ENCODE peak calls at places on chromosome 1, in nine cellular contexts. One of them, this sample, is unnamed.

GRCh38 chr1:22790232-22791008 is 79.8 kb downstream of the EPHB2 start:
- DNase-seq in H1: no peak
- DNase-seq in CD8-positive, alpha-beta T cell: no peak
- DNase-seq in epithelial cell of esophagus: peak
- DNase-seq in cardiac muscle cell: no peak
- DNase-seq in neural progenitor cell: no peak
- DNase-seq in NB4: no peak
- DNase-seq in mammary epithelial cell: no peak
- DNase-seq in esophagus squamous epithelium: no peak
- DNase-seq in this sample: no peak

GRCh38 chr1:206890690-206891089 is 6.6 kb upstream of the IL24 start:
- DNase-seq in H1: no peak
- DNase-seq in CD8-positive, alpha-beta T cell: no peak
- DNase-seq in epithelial cell of esophagus: peak
- DNase-seq in cardiac muscle cell: peak
- DNase-seq in neural progenitor cell: no peak
- DNase-seq in NB4: no peak
- DNase-seq in mammary epithelial cell: peak
- DNase-seq in esophagus squamous epithelium: no peak
- DNase-seq in this sample: no peak

GRCh38 chr1:243257189-243257588 is 1.3 kb downstream of the SDCCAG8 start:
- DNase-seq in H1: no peak
- DNase-seq in CD8-positive, alpha-beta T cell: no peak
- DNase-seq in epithelial cell of esophagus: no peak
- DNase-seq in cardiac muscle cell: no peak
- DNase-seq in neural progenitor cell: no peak
- DNase-seq in NB4: no peak
- DNase-seq in mammary epithelial cell: no peak
- DNase-seq in esophagus squamous epithelium: no peak
- DNase-seq in this sample: no peak

GRCh38 chr1:111099289-111099688 is 40.6 kb downstream of the DRAM2 start:
- DNase-seq in H1: no peak
- DNase-seq in CD8-positive, alpha-beta T cell: no peak
- DNase-seq in epithelial cell of esophagus: no peak
- DNase-seq in cardiac muscle cell: no peak
- DNase-seq in neural progenitor cell: no peak
- DNase-seq in NB4: peak
- DNase-seq in mammary epithelial cell: no peak
- DNase-seq in esophagus squamous epithelium: no peak
- DNase-seq in this sample: no peak

GRCh38 chr1:74399249-74399648 is 113.2 kb downstream of the LRRC53 start:
- DNase-seq in H1: no peak
- DNase-seq in CD8-positive, alpha-beta T cell: no peak
- DNase-seq in epithelial cell of esophagus: peak
- DNase-seq in cardiac muscle cell: no peak
- DNase-seq in neural progenitor cell: no peak
- DNase-seq in NB4: no peak
- DNase-seq in mammary epithelial cell: no peak
- DNase-seq in esophagus squamous epithelium: no peak
- DNase-seq in this sample: peak

GRCh38 chr1:161772397-161772796 is 6.3 kb downstream of the ATF6 start:
- DNase-seq in H1: no peak
- DNase-seq in CD8-positive, alpha-beta T cell: no peak
- DNase-seq in epithelial cell of esophagus: no peak
- DNase-seq in cardiac muscle cell: peak
- DNase-seq in neural progenitor cell: no peak
- DNase-seq in NB4: peak
- DNase-seq in mammary epithelial cell: no peak
- DNase-seq in esophagus squamous epithelium: no peak
- DNase-seq in this sample: no peak

GRCh38 chr1:40380817-40381216 is 7.3 kb downstream of the SMAP2 start:
- DNase-seq in H1: no peak
- DNase-seq in CD8-positive, alpha-beta T cell: no peak
- DNase-seq in epithelial cell of esophagus: no peak
- DNase-seq in cardiac muscle cell: no peak
- DNase-seq in neural progenitor cell: no peak
- DNase-seq in NB4: no peak
- DNase-seq in mammary epithelial cell: no peak
- DNase-seq in esophagus squamous epithelium: no peak
- DNase-seq in this sample: no peak

GRCh38 chr1:1470626-1471388 is 758 bp upstream of the ATAD3B start:
- DNase-seq in H1: no peak
- DNase-seq in CD8-positive, alpha-beta T cell: no peak
- DNase-seq in epithelial cell of esophagus: peak
- DNase-seq in cardiac muscle cell: no peak
- DNase-seq in neural progenitor cell: peak
- DNase-seq in NB4: peak
- DNase-seq in mammary epithelial cell: peak
- DNase-seq in esophagus squamous epithelium: no peak
- DNase-seq in this sample: no peak

GRCh38 chr1:37947364-37947763 is 511 bp upstream of the INPP5B start:
- DNase-seq in H1: no peak
- DNase-seq in CD8-positive, alpha-beta T cell: no peak
- DNase-seq in epithelial cell of esophagus: no peak
- DNase-seq in cardiac muscle cell: no peak
- DNase-seq in neural progenitor cell: no peak
- DNase-seq in NB4: peak
- DNase-seq in mammary epithelial cell: no peak
- DNase-seq in esophagus squamous epithelium: no peak
- DNase-seq in this sample: no peak

GRCh38 chr1:169005776-169006175 is 100.7 kb upstream of the ATP1B1 start:
- DNase-seq in H1: no peak
- DNase-seq in CD8-positive, alpha-beta T cell: no peak
- DNase-seq in epithelial cell of esophagus: no peak
- DNase-seq in cardiac muscle cell: no peak
- DNase-seq in neural progenitor cell: no peak
- DNase-seq in NB4: no peak
- DNase-seq in mammary epithelial cell: no peak
- DNase-seq in esophagus squamous epithelium: no peak
- DNase-seq in this sample: no peak

GRCh38 chr1:197178998-197179397 is 32.5 kb upstream of the ASPM start:
- DNase-seq in H1: no peak
- DNase-seq in CD8-positive, alpha-beta T cell: no peak
- DNase-seq in epithelial cell of esophagus: no peak
- DNase-seq in cardiac muscle cell: peak
- DNase-seq in neural progenitor cell: no peak
- DNase-seq in NB4: no peak
- DNase-seq in mammary epithelial cell: no peak
- DNase-seq in esophagus squamous epithelium: no peak
- DNase-seq in this sample: no peak
- TF ChIP-seq CTCF in H1: no peak
- TF ChIP-seq CTCF in CD8-positive, alpha-beta T cell: no peak
- TF ChIP-seq CTCF in epithelial cell of esophagus: no peak
- TF ChIP-seq CTCF in cardiac muscle cell: peak
- TF ChIP-seq CTCF in neural progenitor cell: no peak
- TF ChIP-seq CTCF in NB4: no peak
- TF ChIP-seq CTCF in mammary epithelial cell: no peak
- TF ChIP-seq CTCF in esophagus squamous epithelium: no peak
- TF ChIP-seq CTCF in this sample: peak

GRCh38 chr1:11784256-11784992 is 21.3 kb downstream of the MTHFR start:
- DNase-seq in H1: no peak
- DNase-seq in CD8-positive, alpha-beta T cell: no peak
- DNase-seq in epithelial cell of esophagus: no peak
- DNase-seq in cardiac muscle cell: no peak
- DNase-seq in neural progenitor cell: peak
- DNase-seq in NB4: no peak
- DNase-seq in mammary epithelial cell: no peak
- DNase-seq in esophagus squamous epithelium: no peak
- DNase-seq in this sample: no peak

GRCh38 chr1:11786168-11786567 is 19.6 kb downstream of the MTHFR start:
- DNase-seq in H1: no peak
- DNase-seq in CD8-positive, alpha-beta T cell: no peak
- DNase-seq in epithelial cell of esophagus: no peak
- DNase-seq in cardiac muscle cell: no peak
- DNase-seq in neural progenitor cell: no peak
- DNase-seq in NB4: no peak
- DNase-seq in mammary epithelial cell: no peak
- DNase-seq in esophagus squamous epithelium: no peak
- DNase-seq in this sample: no peak

GRCh38 chr1:11787251-11787803 is 18.4 kb downstream of the MTHFR start:
- DNase-seq in H1: no peak
- DNase-seq in CD8-positive, alpha-beta T cell: no peak
- DNase-seq in epithelial cell of esophagus: peak
- DNase-seq in cardiac muscle cell: peak
- DNase-seq in neural progenitor cell: peak
- DNase-seq in NB4: no peak
- DNase-seq in mammary epithelial cell: peak
- DNase-seq in esophagus squamous epithelium: no peak
- DNase-seq in this sample: no peak

GRCh38 chr1:11783556-11783955 is 21.6 kb downstream of the C1orf167 start:
- DNase-seq in H1: no peak
- DNase-seq in CD8-positive, alpha-beta T cell: no peak
- DNase-seq in epithelial cell of esophagus: no peak
- DNase-seq in cardiac muscle cell: no peak
- DNase-seq in neural progenitor cell: no peak
- DNase-seq in NB4: no peak
- DNase-seq in mammary epithelial cell: no peak
- DNase-seq in esophagus squamous epithelium: no peak
- DNase-seq in this sample: no peak

DNA sequence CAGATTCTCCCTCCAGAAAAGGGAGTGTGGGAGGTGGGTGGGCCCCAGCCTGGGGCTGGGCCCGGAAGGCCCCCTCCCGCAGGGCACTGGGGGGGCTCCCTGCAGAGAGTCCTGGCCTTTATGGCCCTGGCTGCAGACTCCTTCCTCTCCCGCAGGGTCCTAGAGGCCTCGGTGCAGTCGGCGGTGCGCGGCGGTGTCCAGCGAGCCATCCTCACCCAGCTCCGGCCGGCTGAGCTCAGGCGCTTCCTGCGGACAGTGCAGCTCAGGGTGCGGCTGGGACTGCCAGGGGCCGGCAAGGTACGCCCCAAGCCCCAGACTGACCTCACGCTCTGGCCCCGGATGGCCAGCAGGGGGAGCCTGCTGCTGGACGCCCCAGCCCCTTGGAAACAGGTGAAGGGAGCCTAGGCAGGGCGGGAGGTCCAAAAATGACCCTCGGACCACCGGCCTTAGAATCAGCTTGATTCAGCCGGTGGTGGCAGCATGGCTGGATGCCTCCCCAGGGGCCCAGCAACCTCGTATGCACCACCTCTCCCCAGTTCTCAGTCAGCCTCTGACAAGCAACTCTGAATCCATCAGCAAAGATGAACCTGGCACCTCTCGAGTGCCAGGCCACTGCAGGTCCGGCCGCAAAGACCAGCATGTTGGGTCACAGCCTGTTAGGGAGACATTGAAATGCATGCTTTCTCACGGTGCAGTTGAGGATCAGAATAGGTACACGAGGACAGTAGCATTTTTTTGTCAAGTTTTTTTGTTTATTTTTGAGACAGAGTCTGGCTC is 20.6 kb downstream of the MTHFR start:
- DNase-seq in H1: peak
- DNase-seq in CD8-positive, alpha-beta T cell: peak
- DNase-seq in epithelial cell of esophagus: peak
- DNase-seq in cardiac muscle cell: peak
- DNase-seq in neural progenitor cell: peak
- DNase-seq in NB4: peak
- DNase-seq in mammary epithelial cell: peak
- DNase-seq in esophagus squamous epithelium: no peak
- DNase-seq in this sample: no peak
- H3K4me3 ChIP-seq in H1: no peak
- H3K4me3 ChIP-seq in CD8-positive, alpha-beta T cell: peak
- H3K4me3 ChIP-seq in epithelial cell of esophagus: no peak
- H3K4me3 ChIP-seq in cardiac muscle cell: peak
- H3K4me3 ChIP-seq in neural progenitor cell: peak
- H3K4me3 ChIP-seq in NB4: no peak
- H3K4me3 ChIP-seq in mammary epithelial cell: no peak
- H3K4me3 ChIP-seq in esophagus squamous epithelium: peak
- H3K4me3 ChIP-seq in this sample: peak

DNA sequence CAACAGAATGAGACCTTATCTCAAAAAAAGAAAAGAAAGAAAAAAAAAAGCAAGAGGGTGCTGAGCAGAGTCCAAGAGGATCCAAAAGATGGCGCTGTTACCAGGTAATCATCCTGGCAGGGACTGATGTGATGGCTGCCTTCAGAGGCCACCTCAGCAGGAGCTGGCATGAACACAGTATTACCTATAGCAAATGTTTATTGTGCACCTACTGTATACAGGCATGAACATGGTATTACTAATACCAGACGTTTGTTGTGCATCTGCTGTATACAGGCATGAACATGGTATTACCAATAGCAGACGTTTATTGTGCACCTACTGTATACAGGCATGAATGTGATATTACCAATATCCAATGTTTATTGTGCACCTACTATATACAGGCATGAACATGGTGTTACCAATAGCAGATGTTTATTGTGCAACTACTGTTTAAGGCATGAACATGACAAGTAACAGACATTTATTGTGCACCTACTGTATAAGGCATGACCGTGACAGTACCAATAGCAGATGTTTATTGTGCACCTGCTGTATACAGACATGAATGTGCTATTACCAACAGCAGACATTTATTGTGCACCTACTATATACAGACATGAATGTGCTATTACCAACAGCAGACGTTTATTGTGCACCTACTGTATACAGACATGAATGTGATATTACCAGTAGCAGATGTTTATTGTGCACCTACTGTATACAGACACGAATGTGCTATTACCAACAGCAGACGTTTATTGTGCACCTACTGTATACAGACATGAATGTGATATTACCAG is 115.1 kb upstream of the TMEM51 start:
- DNase-seq in H1: no peak
- DNase-seq in CD8-positive, alpha-beta T cell: no peak
- DNase-seq in epithelial cell of esophagus: peak
- DNase-seq in cardiac muscle cell: peak
- DNase-seq in neural progenitor cell: peak
- DNase-seq in NB4: peak
- DNase-seq in mammary epithelial cell: peak
- DNase-seq in esophagus squamous epithelium: no peak
- DNase-seq in this sample: no peak
- TF ChIP-seq CTCF in H1: peak
- TF ChIP-seq CTCF in CD8-positive, alpha-beta T cell: no peak
- TF ChIP-seq CTCF in epithelial cell of esophagus: peak
- TF ChIP-seq CTCF in cardiac muscle cell: peak
- TF ChIP-seq CTCF in neural progenitor cell: peak
- TF ChIP-seq CTCF in NB4: peak
- TF ChIP-seq CTCF in mammary epithelial cell: peak
- TF ChIP-seq CTCF in esophagus squamous epithelium: no peak
- TF ChIP-seq CTCF in this sample: peak

GRCh38 chr1:13584876-13585598 is 1.4 kb downstream of the PDPN start:
- DNase-seq in H1: no peak
- DNase-seq in CD8-positive, alpha-beta T cell: no peak
- DNase-seq in epithelial cell of esophagus: no peak
- DNase-seq in cardiac muscle cell: no peak
- DNase-seq in neural progenitor cell: no peak
- DNase-seq in NB4: no peak
- DNase-seq in mammary epithelial cell: no peak
- DNase-seq in esophagus squamous epithelium: no peak
- DNase-seq in this sample: no peak
- H3K4me3 ChIP-seq in H1: peak
- H3K4me3 ChIP-seq in CD8-positive, alpha-beta T cell: no peak
- H3K4me3 ChIP-seq in epithelial cell of esophagus: peak
- H3K4me3 ChIP-seq in cardiac muscle cell: no peak
- H3K4me3 ChIP-seq in neural progenitor cell: peak
- H3K4me3 ChIP-seq in NB4: no peak
- H3K4me3 ChIP-seq in mammary epithelial cell: peak
- H3K4me3 ChIP-seq in esophagus squamous epithelium: peak
- H3K4me3 ChIP-seq in this sample: no peak

DNA sequence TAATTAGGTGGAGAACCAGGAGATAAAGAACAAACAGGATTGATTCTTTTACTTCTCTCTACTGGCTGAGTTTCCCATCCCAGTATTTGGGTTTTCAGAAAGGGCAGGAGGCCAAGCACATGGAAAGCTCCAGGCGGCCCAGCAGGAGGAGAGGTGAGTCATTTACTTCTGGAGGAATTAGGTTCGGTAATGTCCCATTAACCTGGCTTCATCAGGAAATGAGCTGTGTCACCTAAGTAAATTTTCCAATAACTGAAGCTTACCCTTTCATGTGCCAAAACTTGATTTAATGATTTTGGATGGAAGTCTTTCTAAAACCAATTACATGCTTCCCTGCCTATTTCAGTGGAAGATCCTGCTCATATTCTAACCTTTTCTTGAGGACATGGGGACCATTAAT is 257.6 kb upstream of the USP24 start:
- DNase-seq in H1: no peak
- DNase-seq in CD8-positive, alpha-beta T cell: no peak
- DNase-seq in epithelial cell of esophagus: peak
- DNase-seq in cardiac muscle cell: peak
- DNase-seq in neural progenitor cell: no peak
- DNase-seq in NB4: no peak
- DNase-seq in mammary epithelial cell: peak
- DNase-seq in esophagus squamous epithelium: no peak
- DNase-seq in this sample: no peak
- TF ChIP-seq CTCF in H1: no peak
- TF ChIP-seq CTCF in CD8-positive, alpha-beta T cell: no peak
- TF ChIP-seq CTCF in epithelial cell of esophagus: no peak
- TF ChIP-seq CTCF in cardiac muscle cell: no peak
- TF ChIP-seq CTCF in neural progenitor cell: no peak
- TF ChIP-seq CTCF in NB4: no peak
- TF ChIP-seq CTCF in mammary epithelial cell: no peak
- TF ChIP-seq CTCF in esophagus squamous epithelium: no peak
- TF ChIP-seq CTCF in this sample: peak

This sample was measured in epithelial cell of proximal tubule.